ENCODE peak calls at places on chromosomes 5 and 9, in ten cellular contexts. F is stomach, Y is AG04449, H is coronary artery, Z is dorsolateral prefrontal cortex, T is left ventricle myocardium inferior, N is PC-9, J is brain microvascular endothelial cell, E is ovary, B is heart left ventricle. V is an unnamed sample.

GRCh38 chr9:92592946-92593860 is 57.4 kb upstream of the ECM2 start:
- DNase-seq in H (no peak), N (no peak), E (no peak), F (no peak), T (no peak), Y (no peak), J (no peak), Z (no peak), B (no peak), V (no peak)

GRCh38 chr5:96537386-96537785 is 104.3 kb upstream of the PCSK1 start:
- DNase-seq in B (no peak), Z (no peak), E (no peak), H (no peak), T (no peak), N (no peak), F (no peak), Y (peak), J (peak), V (peak)

GRCh38 chr9:8492034-8492433 is 692.5 kb upstream of the DMAC1 start:
- DNase-seq in N (no peak), E (no peak), F (no peak), B (no peak), Y (no peak), J (no peak), H (no peak), T (no peak), Z (no peak), V (no peak)

GRCh38 chr5:72556351-72557146 is 49.3 kb upstream of the ZNF366 start:
- DNase-seq in E (peak), Z (no peak), T (peak), F (peak), J (peak), B (peak), Y (no peak), N (no peak), H (no peak), V (peak)

GRCh38 chr9:20558609-20559016 is 63.7 kb downstream of the MLLT3 start:
- DNase-seq in Y (peak), H (no peak), N (peak), B (no peak), J (peak), T (no peak), F (no peak), Z (no peak), E (no peak), V (peak)

GRCh38 chr5:180618487-180618829 is 27.2 kb upstream of the SCGB3A1 start:
- DNase-seq in H (no peak), T (no peak), F (no peak), B (no peak), E (no peak), J (no peak), Y (no peak), N (no peak), Z (no peak), V (no peak)

GRCh38 chr9:88775037-88775471 is 216.2 kb upstream of the S1PR3 start:
- DNase-seq in E (peak), Z (no peak), B (peak), H (no peak), Y (peak), T (no peak), J (peak), F (peak), N (peak), V (no peak)

GRCh38 chr5:67299317-67299716 is 102.7 kb upstream of the CD180 start:
- DNase-seq in E (no peak), B (no peak), N (no peak), F (no peak), T (no peak), J (no peak), H (no peak), Z (no peak), Y (peak), V (no peak)

GRCh38 chr5:73106335-73106734 is 14.0 kb upstream of the TMEM171 start:
- DNase-seq in T (no peak), J (no peak), B (no peak), E (no peak), N (no peak), F (no peak), Z (no peak), H (no peak), Y (no peak), V (no peak)

GRCh38 chr5:78547731-78548189 is 100.8 kb downstream of the LHFPL2 start:
- DNase-seq in Y (peak), H (peak), N (no peak), J (peak), T (peak), E (peak), F (no peak), Z (no peak), B (peak), V (peak)

GRCh38 chr5:1387059-1387755 is 42.3 kb upstream of the CLPTM1L start:
- DNase-seq in B (no peak), Z (no peak), H (no peak), Y (no peak), E (no peak), F (no peak), N (no peak), T (no peak), J (no peak), V (no peak)

GRCh38 chr9:34513567-34514214 is 9.1 kb downstream of the ENHO start:
- DNase-seq in N (no peak), T (no peak), H (no peak), E (no peak), Z (no peak), F (peak), B (no peak), Y (no peak), J (no peak), V (no peak)

GRCh38 chr5:138724470-138725146 is 28.6 kb upstream of the CTNNA1 start:
- DNase-seq in B (peak), H (no peak), Z (no peak), Y (no peak), N (peak), E (no peak), J (no peak), F (no peak), T (peak), V (no peak)

GRCh38 chr9:109013678-109014145 is 413 bp upstream of the CTNNAL1 start:
- DNase-seq in F (no peak), B (no peak), J (peak), E (no peak), N (peak), Z (no peak), T (no peak), Y (no peak), H (no peak), V (peak)

GRCh38 chr5:79802404-79802803 is 112.8 kb downstream of the CMYA5 start:
- DNase-seq in T (no peak), Y (no peak), B (no peak), Z (no peak), J (no peak), F (no peak), E (no peak), N (no peak), H (no peak), V (no peak)

GRCh38 chr5:138936968-138937345 is 61.8 kb upstream of the LRRTM2 start:
- DNase-seq in J (no peak), Y (no peak), B (no peak), H (no peak), F (no peak), T (no peak), E (no peak), Z (no peak), N (no peak), V (no peak)

GRCh38 chr5:126576974-126577373 is 18.0 kb downstream of the ALDH7A1 start:
- DNase-seq in F (peak), T (no peak), H (no peak), J (no peak), N (no peak), Z (no peak), B (no peak), E (no peak), Y (no peak), V (no peak)

GRCh38 chr9:89626741-89627265 is 22.0 kb downstream of the GADD45G start:
- DNase-seq in F (no peak), N (no peak), B (no peak), T (no peak), H (no peak), E (no peak), J (no peak), Z (no peak), Y (no peak), V (no peak)

GRCh38 chr5:58245479-58245845 is 214.4 kb downstream of the PLK2 start:
- DNase-seq in H (no peak), B (no peak), N (no peak), T (no peak), Y (no peak), E (no peak), J (no peak), F (no peak), Z (no peak), V (no peak)

GRCh38 chr5:172640822-172641358 is at the start of gene NEURL1B:
- DNase-seq in Y (no peak), B (peak), F (peak), Z (peak), N (no peak), J (no peak), H (no peak), T (peak), E (peak), V (no peak)

GRCh38 chr5:95966005-95966404 is 4.4 kb upstream of the ELL2 start:
- DNase-seq in Z (no peak), J (no peak), B (no peak), F (no peak), N (no peak), E (no peak), H (no peak), T (no peak), Y (no peak), V (no peak)

GRCh38 chr9:75088646-75089368 is 493 bp downstream of the OSTF1 start:
- DNase-seq in T (peak), B (peak), N (peak), Y (no peak), F (peak), E (peak), H (no peak), J (peak), Z (no peak), V (no peak)

GRCh38 chr9:124890179-124890578 is 28.2 kb downstream of the ARPC5L start:
- DNase-seq in F (no peak), Z (no peak), J (no peak), B (no peak), E (no peak), Y (no peak), T (no peak), H (no peak), N (no peak), V (no peak)

GRCh38 chr9:135886147-135886981 is 21.0 kb downstream of the CAMSAP1 start:
- DNase-seq in E (no peak), Z (no peak), J (no peak), H (peak), F (peak), N (no peak), Y (no peak), T (no peak), B (no peak), V (no peak)

GRCh38 chr9:135888766-135889394 is 18.5 kb downstream of the CAMSAP1 start:
- DNase-seq in Z (no peak), H (peak), E (no peak), F (peak), T (no peak), J (no peak), B (no peak), Y (no peak), N (no peak), V (no peak)

GRCh38 chr9:135887021-135887507 is 20.3 kb downstream of the CAMSAP1 start:
- DNase-seq in B (peak), E (no peak), H (peak), F (peak), Z (peak), J (no peak), N (no peak), T (peak), Y (no peak), V (no peak)

GRCh38 chr9:135888126-135888765 is 19.1 kb downstream of the CAMSAP1 start:
- DNase-seq in F (peak), Z (no peak), E (no peak), B (no peak), T (no peak), J (no peak), Y (no peak), N (no peak), H (peak), V (no peak)

DNA sequence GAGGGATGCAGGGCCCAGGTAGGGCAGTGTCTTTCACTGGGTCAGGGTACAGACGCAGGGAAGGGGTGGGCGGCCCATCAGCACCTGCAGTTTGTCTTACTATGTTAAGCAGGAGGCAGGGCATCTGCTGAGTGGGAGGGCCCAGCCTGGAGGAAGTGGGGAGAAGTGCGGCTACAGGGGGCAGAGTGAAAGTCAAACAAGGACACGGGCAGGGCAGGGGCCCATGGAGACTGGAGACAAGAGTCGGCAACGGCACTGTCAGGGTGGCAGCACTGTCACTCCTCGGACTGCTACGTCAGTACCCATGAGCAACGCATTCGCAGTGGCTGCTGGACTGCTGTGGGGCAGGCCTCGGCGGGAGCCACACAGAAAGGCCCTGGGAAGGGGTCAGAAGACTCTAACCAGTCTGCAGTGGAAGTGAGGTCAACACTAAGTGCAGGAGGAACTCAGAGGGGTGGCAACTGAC is 19.7 kb downstream of the CAMSAP1 start:
- DNase-seq in T (no peak), E (no peak), Y (no peak), N (no peak), H (peak), B (peak), F (peak), Z (no peak), J (no peak), V (no peak)
- TF ChIP-seq CTCF in T (no peak), E (no peak), Y (no peak), N (no peak), H (no peak), B (no peak), F (no peak), Z (no peak), J (peak), V (no peak)

DNA sequence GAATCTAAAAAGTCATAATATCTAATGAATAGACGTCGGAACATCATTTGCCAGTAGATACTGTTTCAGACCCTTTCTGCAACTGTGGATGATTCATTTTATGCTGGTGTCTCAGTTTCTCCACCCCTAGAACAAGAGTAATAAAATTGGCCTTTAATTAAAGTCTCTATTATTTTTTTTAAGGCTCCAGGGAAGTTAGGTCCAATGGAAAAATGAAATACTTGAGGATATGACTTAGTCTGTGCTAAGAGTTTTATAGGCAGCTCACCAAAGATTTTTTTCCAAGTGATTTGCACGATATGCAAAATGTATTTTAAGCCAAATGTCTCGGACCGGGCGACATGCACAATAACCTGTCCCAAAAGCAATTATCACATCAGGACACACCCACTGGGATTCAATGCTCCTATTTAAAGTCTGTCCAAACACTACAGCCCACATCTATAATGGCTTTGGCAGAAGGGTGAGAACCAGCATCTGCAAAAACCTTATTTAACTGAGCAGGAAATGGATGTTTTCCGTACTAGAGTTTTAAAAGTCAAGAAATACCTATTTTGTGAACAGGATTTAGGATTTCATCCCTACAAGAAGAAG is 136.1 kb upstream of the ANKH start:
- DNase-seq in Z (no peak), F (no peak), T (no peak), N (no peak), H (no peak), Y (no peak), B (no peak), E (no peak), J (no peak), V (no peak)
- H3K4me3 ChIP-seq in Z (no peak), F (no peak), T (no peak), N (no peak), H (no peak), Y (no peak), B (no peak), E (no peak), J (no peak), V (no peak)

GRCh38 chr9:121620777-121621437 is 30.5 kb upstream of the DAB2IP start:
- DNase-seq in B (peak), T (no peak), E (peak), Z (no peak), J (no peak), Y (no peak), F (no peak), N (no peak), H (no peak), V (no peak)
- TF ChIP-seq CTCF in B (peak), T (peak), E (no peak), Z (peak), J (peak), Y (peak), F (peak), N (peak), H (peak), V (peak)

GRCh38 chr9:83059417-83059816 is 3.5 kb downstream of the RASEF start:
- DNase-seq in B (no peak), Y (no peak), N (peak), T (no peak), Z (no peak), J (no peak), F (no peak), H (no peak), E (no peak), V (no peak)

GRCh38 chr9:83062653-83063527 is at the start of gene RASEF:
- DNase-seq in Z (no peak), T (no peak), Y (no peak), N (peak), H (no peak), J (no peak), F (peak), E (no peak), B (no peak), V (no peak)

GRCh38 chr9:83060557-83060956 is 2.4 kb downstream of the RASEF start:
- DNase-seq in H (no peak), Y (no peak), E (no peak), B (no peak), N (peak), F (peak), Z (no peak), J (no peak), T (no peak), V (no peak)

GRCh38 chr9:83062011-83062652 is 810 bp downstream of the RASEF start:
- DNase-seq in T (peak), Z (no peak), E (no peak), Y (no peak), F (peak), B (no peak), N (peak), J (no peak), H (no peak), V (no peak)

GRCh38 chr9:83061036-83061435 is 1.9 kb downstream of the RASEF start:
- DNase-seq in B (no peak), N (peak), F (no peak), H (no peak), Z (no peak), E (no peak), T (no peak), Y (no peak), J (no peak), V (no peak)
- H3K4me3 ChIP-seq in B (peak), N (peak), F (peak), H (no peak), Z (no peak), E (no peak), T (no peak), Y (no peak), J (no peak), V (peak)

DNA sequence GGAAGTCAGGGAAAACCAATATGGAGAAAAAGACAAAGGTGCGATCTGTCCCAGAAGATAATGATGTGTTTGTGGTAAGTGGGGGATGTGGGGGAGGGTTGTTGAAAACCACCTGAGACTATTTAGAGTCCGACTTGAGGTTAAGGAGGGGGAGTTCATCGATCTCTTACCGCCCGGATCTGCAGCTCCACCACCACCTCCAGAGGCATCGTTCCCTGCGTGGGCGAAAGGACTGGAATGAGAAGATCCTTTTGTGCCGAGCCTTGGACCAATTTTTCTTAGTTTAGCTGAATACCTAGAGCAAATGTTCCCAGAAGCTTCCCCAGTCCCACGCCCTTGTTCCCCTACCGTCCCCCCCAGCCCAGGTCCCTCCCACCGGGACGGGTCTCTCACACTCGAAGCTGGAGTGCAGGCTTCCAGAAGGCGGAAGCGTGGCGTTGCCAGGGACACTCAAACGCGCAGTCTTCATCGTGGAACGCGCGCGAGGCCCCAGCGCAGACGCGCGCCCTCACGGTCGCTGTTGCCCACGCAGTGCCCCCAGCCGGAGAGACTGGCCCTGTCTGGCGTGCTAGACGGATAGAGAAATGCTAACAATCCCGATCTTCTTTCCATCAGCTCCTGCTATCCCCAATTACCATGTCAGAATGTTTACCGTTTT is at the start of gene SPATA6L:
- DNase-seq in F (peak), Y (no peak), N (no peak), B (peak), T (peak), Z (peak), E (peak), J (no peak), H (peak), V (no peak)
- TF ChIP-seq CTCF in F (no peak), Y (peak), N (no peak), B (no peak), T (peak), Z (peak), E (no peak), J (peak), H (no peak), V (no peak)

DNA sequence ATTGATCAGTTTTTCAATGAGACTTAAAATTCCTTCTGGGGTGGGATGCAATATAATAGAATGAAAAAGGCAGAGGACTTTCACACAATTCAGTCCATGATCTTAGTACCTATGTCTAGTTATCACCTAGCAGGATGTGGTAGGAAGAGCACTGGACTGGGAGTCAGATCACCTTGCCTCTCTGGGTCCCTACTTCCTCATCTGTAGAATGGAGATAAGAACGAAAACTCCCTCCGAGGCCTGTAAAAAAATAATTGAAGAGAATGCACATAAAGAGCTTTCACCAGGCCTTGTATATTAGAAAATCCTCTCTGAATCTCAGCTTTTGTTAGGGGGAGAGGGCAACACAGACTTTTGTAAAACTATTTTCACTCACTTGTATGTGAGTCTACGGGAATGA is 681 bp upstream of the TMEFF1 start:
- DNase-seq in B (no peak), Y (no peak), F (no peak), H (no peak), N (no peak), Z (no peak), J (no peak), T (no peak), E (no peak), V (no peak)
- H3K4me3 ChIP-seq in B (peak), Y (peak), F (no peak), H (no peak), N (peak), Z (peak), J (peak), T (peak), E (no peak), V (no peak)